ENCODE peak calls at places on chromosomes 11 and 22, in nine cellular contexts. N, G, K, I, M, F, D, A and V are unnamed samples.

GRCh38 chr22:33221566-33221965 is 163.4 kb upstream of the SYN3 start:
- DNase-seq in N (no peak), G (no peak), K (no peak), I (no peak), M (no peak), F (no peak), D (no peak), A (no peak), V (no peak)

GRCh38 chr11:36711104-36711825 is 113.2 kb upstream of the RAG2 start:
- DNase-seq in N (peak; percentile 2), G (no peak), K (no peak), I (no peak), M (no peak), F (no peak), D (no peak), A (no peak), V (no peak)

GRCh38 chr11:17600316-17601205 is 53.5 kb downstream of the OTOG start:
- DNase-seq in N (no peak), G (no peak), K (peak; percentile 57), I (no peak), M (no peak), F (no peak), D (no peak), A (peak; percentile 9), V (no peak)

GRCh38 chr11:46680164-46680760 is 20.2 kb downstream of the ARHGAP1 start:
- DNase-seq in N (no peak), G (no peak), K (peak; percentile 59), I (no peak), M (no peak), F (peak; percentile 40), D (no peak), A (no peak), V (no peak)

GRCh38 chr11:113059548-113059947 is 98.3 kb downstream of the NCAM1 start:
- DNase-seq in N (no peak), G (no peak), K (no peak), I (no peak), M (no peak), F (no peak), D (no peak), A (no peak), V (no peak)

GRCh38 chr22:37981282-37982011 is 2.9 kb downstream of the SOX10 start:
- DNase-seq in N (no peak), G (no peak), K (peak; percentile 82), I (no peak), M (no peak), F (peak; percentile 60), D (no peak), A (no peak), V (no peak)

GRCh38 chr11:68468217-68468828 is 7.8 kb downstream of the PPP6R3 start:
- DNase-seq in N (peak; percentile 29), G (no peak), K (no peak), I (no peak), M (no peak), F (no peak), D (no peak), A (no peak), V (no peak)

GRCh38 chr11:39113606-39114005 is 2345.8 kb downstream of the LRRC4C start:
- DNase-seq in N (no peak), G (no peak), K (no peak), I (no peak), M (no peak), F (no peak), D (no peak), A (no peak), V (no peak)

GRCh38 chr11:96817488-96817887 is 427.7 kb downstream of the JRKL start:
- DNase-seq in N (no peak), G (no peak), K (no peak), I (no peak), M (no peak), F (no peak), D (no peak), A (no peak), V (no peak)

GRCh38 chr11:3130269-3131071 is 34.6 kb downstream of the OSBPL5 start:
- DNase-seq in N (no peak), G (no peak), K (peak; percentile 53), I (no peak), M (no peak), F (peak; percentile 67), D (no peak), A (no peak), V (no peak)

GRCh38 chr22:37544955-37545702 is 15.2 kb upstream of the CDC42EP1 start:
- DNase-seq in N (peak; percentile 46), G (peak; percentile 64), K (peak; percentile 92), I (peak; percentile 26), M (no peak), F (peak; percentile 90), D (peak; percentile 14), A (peak; percentile 48), V (no peak)

GRCh38 chr11:7019500-7020182 is 505 bp downstream of the ZNF214 start:
- DNase-seq in N (no peak), G (no peak), K (peak; percentile 72), I (no peak), M (no peak), F (peak; percentile 73), D (no peak), A (no peak), V (no peak)

GRCh38 chr11:64525711-64526110 is 65.3 kb upstream of the SLC22A12 start:
- DNase-seq in N (no peak), G (no peak), K (no peak), I (no peak), M (no peak), F (no peak), D (no peak), A (no peak), V (no peak)

GRCh38 chr11:2523821-2524391 is 79.1 kb downstream of the KCNQ1 start:
- DNase-seq in N (no peak), G (peak; percentile 38), K (peak; percentile 73), I (peak; percentile 0), M (peak; percentile 7), F (peak; percentile 52), D (no peak), A (peak; percentile 9), V (no peak)

GRCh38 chr11:1242289-1242688 is 19.4 kb downstream of the MUC5B start:
- DNase-seq in N (no peak), G (no peak), K (no peak), I (no peak), M (no peak), F (no peak), D (no peak), A (no peak), V (no peak)

GRCh38 chr11:124868322-124869274 is 3.4 kb downstream of the ROBO3 start:
- DNase-seq in N (no peak), G (no peak), K (no peak), I (no peak), M (no peak), F (peak; percentile 23), D (no peak), A (no peak), V (no peak)

GRCh38 chr11:122601131-122602125 is 54.1 kb upstream of the UBASH3B start:
- DNase-seq in N (no peak), G (no peak), K (peak; percentile 72), I (no peak), M (no peak), F (no peak), D (no peak), A (no peak), V (no peak)

GRCh38 chr11:74318241-74318932 is 6.9 kb upstream of the P4HA3 start:
- DNase-seq in N (no peak), G (no peak), K (no peak), I (no peak), M (no peak), F (no peak), D (no peak), A (no peak), V (no peak)

GRCh38 chr22:30308096-30308495 is 18.6 kb downstream of the TBC1D10A start:
- DNase-seq in N (no peak), G (no peak), K (no peak), I (no peak), M (no peak), F (no peak), D (no peak), A (no peak), V (no peak)
- H3K4me3 ChIP-seq in N (peak overlapping the region; percentile 4), G (peak overlapping the region; percentile 14), K (no peak overlapping the region), I (no peak overlapping the region), M (no peak overlapping the region), F (no peak overlapping the region), D (no peak overlapping the region), A (no peak overlapping the region), V (no peak overlapping the region)

GRCh38 chr11:27466363-27466762 is 6.2 kb downstream of the LGR4 start:
- DNase-seq in N (no peak), G (no peak), K (no peak), I (no peak), M (no peak), F (no peak), D (no peak), A (no peak), V (no peak)
- H3K4me1 ChIP-seq in N (no peaks in the 10 kb centered on the region), G (peaks cover 6% of the 10 kb centered on the region), K (peaks cover 70% of the 10 kb centered on the region), I (peaks cover 7% of the 10 kb centered on the region), M (peaks cover 60% of the 10 kb centered on the region), F (peaks cover 6% of the 10 kb centered on the region), D (peaks cover 1% of the 10 kb centered on the region), A (no peaks in the 10 kb centered on the region), V (peaks cover 1% of the 10 kb centered on the region)

GRCh38 chr11:63023851-63024648 is 8.4 kb upstream of the SLC22A8 start:
- DNase-seq in N (peak; percentile 73), G (peak; percentile 91), K (peak; percentile 95), I (peak; percentile 77), M (peak; percentile 92), F (peak; percentile 96), D (peak; percentile 51), A (peak; percentile 84), V (peak; percentile 55)
- H3K4me3 ChIP-seq in N (no peak overlapping the region), G (no peak overlapping the region), K (no peak overlapping the region), I (no peak overlapping the region), M (no peak overlapping the region), F (no peak overlapping the region), D (no peak overlapping the region), A (no peak overlapping the region), V (no peak overlapping the region)

GRCh38 chr22:31927562-31927961 is 16.8 kb upstream of the YWHAH start:
- DNase-seq in N (no peak), G (no peak), K (no peak), I (no peak), M (no peak), F (no peak), D (no peak), A (no peak), V (no peak)
- H3K4me1 ChIP-seq in N (peaks cover 13% of the 10 kb centered on the region), G (no peaks in the 10 kb centered on the region), K (no peaks in the 10 kb centered on the region), I (no peaks in the 10 kb centered on the region), M (peaks cover 7% of the 10 kb centered on the region), F (no peaks in the 10 kb centered on the region), D (no peaks in the 10 kb centered on the region), A (no peaks in the 10 kb centered on the region), V (no peaks in the 10 kb centered on the region)

DNA sequence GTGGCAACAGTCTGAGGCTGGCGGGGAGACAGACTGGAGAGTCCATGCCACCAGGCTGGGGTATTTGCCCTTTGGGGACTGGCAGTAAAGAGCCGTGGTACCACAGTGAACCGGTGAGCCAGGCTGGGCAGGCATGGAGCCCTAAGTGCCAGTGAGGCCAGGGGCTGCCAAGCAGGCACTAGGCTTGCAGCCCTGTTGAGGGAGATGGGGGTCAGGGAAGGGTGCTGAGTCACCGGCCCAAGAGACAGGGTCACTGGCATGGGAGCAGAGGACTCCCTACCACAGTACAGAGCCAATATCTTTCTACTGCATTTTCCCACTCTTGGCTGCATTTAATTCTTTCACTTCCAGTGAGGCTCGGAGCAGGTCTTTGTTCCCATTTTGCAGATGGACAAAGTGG is 30.7 kb upstream of the TEF start:
- DNase-seq in N (no peak), G (no peak), K (no peak), I (no peak), M (no peak), F (no peak), D (no peak), A (no peak), V (no peak)
- H3K4me3 ChIP-seq in N (no peak overlapping the region), G (no peak overlapping the region), K (no peak overlapping the region), I (no peak overlapping the region), M (no peak overlapping the region), F (no peak overlapping the region), D (no peak overlapping the region), A (no peak overlapping the region), V (no peak overlapping the region)